ENCODE peak calls at places on chromosomes 7 and 10, in seven cellular contexts. A, O, W, P, N, X and F are unnamed samples.

GRCh38 chr10:103504181-103504783 is 10.8 kb downstream of the NEURL1 start:
- DNase-seq in X (no peak), W (no peak), A (peak), N (no peak), P (peak), O (peak), F (no peak)

GRCh38 chr7:129163875-129164544 is 19.5 kb downstream of the TSPAN33 start:
- DNase-seq in W (peak), O (no peak), N (no peak), A (peak), P (peak), X (no peak), F (no peak)

GRCh38 chr10:68208424-68209042 is 23.4 kb downstream of the ATOH7 start:
- DNase-seq in A (peak), W (no peak), X (peak), N (peak), P (no peak), O (peak), F (no peak)

GRCh38 chr7:134315679-134316538 is 821 bp downstream of the SLC35B4 start:
- DNase-seq in N (peak), A (peak), O (no peak), W (no peak), X (no peak), P (no peak), F (no peak)

GRCh38 chr7:16905300-16906044 is 23.7 kb upstream of the AGR3 start:
- DNase-seq in X (no peak), A (no peak), O (no peak), P (no peak), N (no peak), W (no peak), F (no peak)

GRCh38 chr10:6171891-6172354 is 30.8 kb upstream of the PFKFB3 start:
- DNase-seq in N (peak), X (peak), P (no peak), O (peak), W (peak), A (no peak), F (no peak)

GRCh38 chr10:34906021-34906965 is 91.2 kb upstream of the PARD3 start:
- DNase-seq in W (peak), A (peak), O (no peak), P (no peak), X (no peak), N (peak), F (no peak)

GRCh38 chr7:43906327-43907010 is at the start of gene URGCP:
- DNase-seq in P (peak), N (peak), A (peak), W (no peak), O (peak), X (peak), F (no peak)

GRCh38 chr7:123122951-123123350 is 76.8 kb downstream of the SLC13A1 start:
- DNase-seq in W (no peak), N (no peak), A (no peak), P (no peak), X (no peak), O (no peak), F (no peak)

GRCh38 chr7:30548762-30549344 is 44.2 kb upstream of the GGCT start:
- DNase-seq in O (peak), N (peak), A (peak), X (peak), W (peak), P (peak), F (no peak)

GRCh38 chr10:102150970-102151773 is 1.0 kb upstream of the NOLC1 start:
- DNase-seq in X (no peak), O (no peak), N (no peak), P (no peak), A (no peak), W (no peak), F (no peak)

GRCh38 chr10:44974628-44975431 is 3.8 kb downstream of the DEPP1 start:
- DNase-seq in W (peak), P (peak), O (peak), X (peak), A (peak), N (peak), F (peak)

GRCh38 chr7:113331155-113331898 is 213.0 kb upstream of the SMIM30 start:
- DNase-seq in N (no peak), O (no peak), X (no peak), A (no peak), W (no peak), P (no peak), F (no peak)

GRCh38 chr10:62790019-62790555 is 14.4 kb upstream of the ADO start:
- DNase-seq in W (no peak), X (no peak), O (no peak), A (no peak), P (no peak), N (no peak), F (no peak)

GRCh38 chr10:100890696-100891271 is 22.0 kb upstream of the SLF2 start:
- DNase-seq in N (no peak), W (no peak), X (no peak), A (no peak), P (no peak), O (no peak), F (no peak)

GRCh38 chr7:72292794-72293193 is 119.3 kb downstream of the CALN1 start:
- DNase-seq in O (no peak), A (no peak), N (no peak), P (no peak), W (no peak), X (no peak), F (no peak)

GRCh38 chr10:70132098-70133029 is at the start of gene AIFM2:
- DNase-seq in N (peak), W (peak), A (peak), X (peak), P (peak), O (peak), F (peak)

GRCh38 chr7:25456467-25457171 is 228.3 kb upstream of the NPVF start:
- DNase-seq in X (peak), W (peak), A (peak), O (peak), N (peak), P (no peak), F (no peak)

GRCh38 chr10:43931308-43931930 is 282.7 kb upstream of the ZNF32 start:
- DNase-seq in N (no peak), O (no peak), A (no peak), X (no peak), P (no peak), W (no peak), F (no peak)

GRCh38 chr10:70371846-70372245 is 10.6 kb downstream of the LRRC20 start:
- DNase-seq in W (no peak), A (no peak), O (no peak), X (no peak), N (no peak), P (no peak), F (no peak)

GRCh38 chr7:82080254-82080924 is 310.5 kb upstream of the HGF start:
- DNase-seq in X (no peak), O (no peak), P (no peak), W (no peak), A (peak), N (no peak), F (no peak)

GRCh38 chr7:3588341-3588740 is 287.3 kb downstream of the SDK1 start:
- DNase-seq in P (no peak), A (no peak), W (no peak), N (no peak), X (no peak), O (no peak), F (no peak)

GRCh38 chr10:52071814-52072213 is 242.3 kb upstream of the DKK1 start:
- DNase-seq in O (no peak), N (no peak), A (no peak), W (no peak), X (no peak), P (no peak), F (no peak)

GRCh38 chr7:85595639-85596268 is 408.9 kb upstream of the SEMA3D start:
- DNase-seq in X (no peak), W (no peak), O (no peak), N (no peak), A (no peak), P (no peak), F (no peak)

GRCh38 chr10:97640174-97640867 is at the start of gene PI4K2A:
- DNase-seq in A (peak), O (peak), W (peak), X (peak), P (peak), N (peak), F (peak)
- TF ChIP-seq EP300 in A (peak), O (no peak), W (peak), X (no peak), P (no peak), N (no peak), F (no peak)

GRCh38 chr10:131981429-131982184 is at the start of gene BNIP3:
- DNase-seq in A (peak), O (peak), P (peak), N (peak), W (peak), X (peak), F (peak)
- TF ChIP-seq EP300 in A (no peak), O (no peak), P (no peak), N (no peak), W (no peak), X (no peak), F (no peak)

DNA sequence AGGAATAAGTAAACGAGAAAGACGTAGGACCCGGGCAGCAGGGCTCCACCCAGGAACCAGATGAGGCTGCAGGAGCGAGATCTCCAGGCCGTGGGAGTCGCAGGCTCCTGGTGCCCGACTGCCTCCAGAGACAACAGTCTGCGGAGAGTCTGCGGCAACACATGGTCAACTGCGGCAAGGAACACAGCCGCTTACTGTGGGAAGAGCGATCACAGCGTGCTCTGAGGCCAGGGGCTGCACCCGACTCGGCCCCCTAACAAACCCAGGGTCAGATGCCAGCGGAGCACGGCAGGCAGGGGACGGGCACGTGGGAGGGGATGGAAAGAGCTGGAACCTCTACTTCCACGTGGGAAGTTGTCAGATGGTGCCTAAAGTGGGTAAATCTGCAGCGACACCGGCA is 26.6 kb downstream of the GET4 start:
- DNase-seq in P (no peak), O (no peak), W (no peak), X (no peak), A (no peak), N (no peak), F (no peak)
- TF ChIP-seq EP300 in P (no peak), O (no peak), W (no peak), X (no peak), A (no peak), N (no peak), F (no peak)

GRCh38 chr7:7569113-7569527 is 2.4 kb downstream of the MIOS start:
- DNase-seq in A (no peak), N (no peak), W (no peak), X (no peak), O (no peak), P (no peak), F (no peak)

GRCh38 chr7:7567898-7568531 is 1.3 kb downstream of the MIOS start:
- DNase-seq in A (no peak), P (no peak), W (no peak), O (no peak), N (no peak), X (no peak), F (no peak)

GRCh38 chr7:7569615-7570014 is 2.9 kb downstream of the MIOS start:
- DNase-seq in N (no peak), A (no peak), P (no peak), W (no peak), X (no peak), O (no peak), F (no peak)

GRCh38 chr7:7566651-7567611 is at the start of gene MIOS:
- DNase-seq in X (peak), O (peak), A (peak), P (peak), W (peak), N (peak), F (peak)

GRCh38 chr7:7568553-7568952 is 1.9 kb downstream of the MIOS start:
- DNase-seq in W (no peak), A (peak), X (no peak), O (no peak), P (no peak), N (no peak), F (no peak)
- TF ChIP-seq EP300 in W (no peak), A (no peak), X (no peak), O (no peak), P (no peak), N (no peak), F (no peak)

GRCh38 chr7:31692451-31692850 is 5.4 kb downstream of the PPP1R17 start:
- DNase-seq in X (no peak), A (no peak), N (no peak), O (no peak), W (no peak), P (no peak), F (no peak)

GRCh38 chr7:31688990-31689389 is 2.0 kb downstream of the PPP1R17 start:
- DNase-seq in N (no peak), P (no peak), A (no peak), O (no peak), W (no peak), X (no peak), F (no peak)

GRCh38 chr7:31688347-31688746 is 1.3 kb downstream of the PPP1R17 start:
- DNase-seq in A (no peak), O (no peak), X (no peak), P (no peak), W (no peak), N (no peak), F (no peak)

GRCh38 chr7:31687024-31687423 is at the start of gene PPP1R17:
- DNase-seq in A (peak), X (no peak), W (no peak), N (no peak), P (no peak), O (no peak), F (no peak)

DNA sequence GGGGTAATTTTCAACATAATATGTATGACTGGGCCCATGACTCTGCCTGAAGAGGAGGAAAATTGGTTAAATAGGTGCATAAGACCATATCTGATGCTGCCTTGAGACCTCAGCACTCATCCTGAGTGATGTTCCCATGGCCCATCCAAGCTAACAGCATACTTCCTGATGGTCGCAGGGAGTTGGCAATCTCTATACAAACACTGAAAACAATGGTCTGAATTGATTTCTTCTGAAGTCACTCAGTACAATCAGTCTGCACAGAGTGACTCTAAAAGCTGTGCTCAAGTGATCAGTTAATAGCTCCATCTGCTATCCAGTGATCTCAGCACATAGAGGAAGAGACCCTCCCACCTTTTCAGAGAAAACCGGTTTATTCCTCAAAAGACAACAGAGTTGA is 3.9 kb downstream of the PPP1R17 start:
- DNase-seq in A (no peak), X (no peak), P (no peak), O (no peak), W (no peak), N (no peak), F (no peak)
- TF ChIP-seq EP300 in A (no peak), X (no peak), P (no peak), O (no peak), W (no peak), N (no peak), F (no peak)